ENCODE peak calls at places on chromosomes 16 and 17, in nine cellular contexts. G is neural progenitor cell, B is HCT116, V is A673, Y is GM23248, D is SK-N-MC, Z is H1, J is fibroblast of lung, K is GM23338. Q is an unnamed sample.

GRCh38 chr17:62756198-62756597 is 51.9 kb downstream of the MARCHF10 start:
- DNase-seq in Z (no peak), V (no peak), K (no peak), G (no peak), J (no peak), Y (no peak), D (no peak), B (no peak), Q (no peak)

GRCh38 chr16:88633684-88634140 is 4.7 kb upstream of the IL17C start:
- DNase-seq in G (peak), B (no peak), Z (no peak), Y (peak), J (no peak), D (no peak), K (peak), V (no peak), Q (peak)

GRCh38 chr16:7597677-7598076 is 265.0 kb downstream of the RBFOX1 start:
- DNase-seq in Y (no peak), G (no peak), Z (no peak), K (no peak), J (peak), D (no peak), V (no peak), B (no peak), Q (no peak)

GRCh38 chr16:85309656-85310587 is 197.7 kb upstream of the CIBAR2 start:
- DNase-seq in Z (no peak), G (peak), D (no peak), Y (no peak), B (no peak), J (no peak), K (peak), V (peak), Q (no peak)

GRCh38 chr16:57736419-57737281 is 1.1 kb downstream of the KATNB1 start:
- DNase-seq in D (no peak), G (peak), Z (no peak), Y (peak), V (peak), J (peak), B (no peak), K (peak), Q (peak)

GRCh38 chr17:16150251-16150859 is 65.0 kb downstream of the NCOR1 start:
- DNase-seq in G (no peak), Y (peak), J (peak), K (no peak), D (no peak), Z (no peak), B (peak), V (no peak), Q (no peak)

GRCh38 chr16:64711026-64711425 is 410.8 kb downstream of the CDH11 start:
- DNase-seq in V (no peak), D (no peak), G (no peak), Y (peak), K (no peak), B (no peak), J (peak), Z (no peak), Q (no peak)

GRCh38 chr16:86942469-86943175 is 364.3 kb downstream of the FOXL1 start:
- DNase-seq in G (no peak), D (no peak), V (no peak), B (no peak), J (peak), Y (peak), Z (no peak), K (no peak), Q (no peak)

GRCh38 chr17:60496051-60496450 is 30.0 kb downstream of the APPBP2 start:
- DNase-seq in V (no peak), Z (no peak), G (no peak), D (no peak), J (no peak), Y (peak), B (no peak), K (no peak), Q (no peak)

GRCh38 chr17:14843086-14843795 is 421.9 kb downstream of the PMP22 start:
- DNase-seq in K (no peak), D (no peak), J (no peak), Z (no peak), B (no peak), Y (no peak), G (no peak), V (no peak), Q (no peak)

GRCh38 chr17:60602871-60603270 is 2.9 kb downstream of the PPM1D start:
- DNase-seq in B (no peak), Y (peak), G (no peak), D (no peak), Z (no peak), J (no peak), V (no peak), K (no peak), Q (no peak)

GRCh38 chr16:10828851-10829331 is 10.3 kb upstream of the TVP23A start:
- DNase-seq in D (no peak), K (peak), V (no peak), B (no peak), Y (peak), Z (no peak), J (peak), G (no peak), Q (no peak)

GRCh38 chr16:88922114-88922825 is 54.7 kb downstream of the CBFA2T3 start:
- DNase-seq in G (peak), Y (peak), K (peak), J (peak), V (peak), D (no peak), Z (no peak), B (no peak), Q (no peak)

GRCh38 chr16:87332150-87332549 is 15.0 kb upstream of the C16orf95 start:
- DNase-seq in Z (no peak), B (no peak), D (no peak), K (no peak), Y (peak), G (no peak), V (no peak), J (peak), Q (no peak)

GRCh38 chr17:62724398-62725146 is 83.5 kb downstream of the MARCHF10 start:
- DNase-seq in D (no peak), J (no peak), G (no peak), K (no peak), B (no peak), Z (no peak), V (no peak), Y (peak), Q (peak)

GRCh38 chr16:81266680-81267095 is 28.2 kb downstream of the BCO1 start:
- DNase-seq in Z (no peak), J (peak), G (no peak), D (no peak), B (no peak), Y (no peak), K (no peak), V (no peak), Q (peak)

GRCh38 chr17:77038860-77039555 is 101.8 kb upstream of the SEC14L1 start:
- DNase-seq in D (no peak), G (no peak), K (no peak), Z (no peak), Y (no peak), J (no peak), V (no peak), B (no peak), Q (no peak)

GRCh38 chr17:19648475-19649406 is at the start of gene ALDH3A2:
- DNase-seq in G (peak), Z (peak), J (peak), K (peak), D (no peak), V (peak), B (peak), Y (peak), Q (peak)

GRCh38 chr16:4323845-4324478 is 8.1 kb downstream of the GLIS2 start:
- DNase-seq in G (peak), K (peak), Y (peak), B (no peak), Z (no peak), D (no peak), V (peak), J (peak), Q (no peak)

GRCh38 chr16:67298277-67298676 is 18.9 kb downstream of the PLEKHG4 start:
- DNase-seq in Z (no peak), V (no peak), K (no peak), D (no peak), J (no peak), B (no peak), G (no peak), Y (no peak), Q (no peak)

GRCh38 chr16:12539185-12539929 is 264.3 kb downstream of the CPPED1 start:
- DNase-seq in K (no peak), J (peak), B (no peak), G (no peak), Z (no peak), Y (peak), V (peak), D (no peak), Q (no peak)

GRCh38 chr17:4948997-4949320 is 629 bp upstream of the PFN1 start:
- DNase-seq in Y (peak), G (peak), B (peak), V (peak), J (peak), D (no peak), Z (no peak), K (peak), Q (peak)

GRCh38 chr17:17711708-17712141 is 30.5 kb downstream of the RAI1 start:
- DNase-seq in D (no peak), B (no peak), J (peak), K (peak), Z (no peak), Y (no peak), G (peak), V (no peak), Q (no peak)

GRCh38 chr16:70720431-70721201 is 34.8 kb upstream of the MTSS2 start:
- DNase-seq in K (no peak), B (no peak), Y (peak), V (no peak), J (no peak), G (no peak), D (no peak), Z (no peak), Q (no peak)

GRCh38 chr17:56832446-56832845 is 1.3 kb downstream of the C17orf67 start:
- DNase-seq in Y (peak), J (no peak), D (no peak), Z (no peak), V (no peak), B (no peak), G (no peak), K (peak), Q (no peak)

GRCh38 chr17:57067162-57067561 is 17.9 kb upstream of the AKAP1 start:
- DNase-seq in Z (no peak), D (no peak), J (no peak), B (no peak), V (no peak), G (no peak), K (no peak), Y (no peak), Q (no peak)

GRCh38 chr16:77789085-77789611 is 784 bp downstream of the VAT1L start:
- DNase-seq in D (no peak), G (peak), Y (peak), V (no peak), B (no peak), Z (no peak), J (no peak), K (peak), Q (no peak)

GRCh38 chr16:81526199-81526598 is 81.6 kb downstream of the CMIP start:
- DNase-seq in Z (no peak), V (no peak), G (no peak), Y (peak), J (peak), B (no peak), K (no peak), D (no peak), Q (no peak)

GRCh38 chr16:10562361-10562899 is 18.0 kb downstream of the EMP2 start:
- DNase-seq in J (no peak), B (no peak), V (no peak), D (no peak), K (no peak), Y (no peak), Z (no peak), G (no peak), Q (no peak)

GRCh38 chr17:8466466-8466865 is 30.8 kb downstream of the NDEL1 start:
- DNase-seq in K (no peak), B (no peak), Y (peak), Z (no peak), D (no peak), V (no peak), J (peak), G (no peak), Q (no peak)

GRCh38 chr16:24011237-24011636 is 175.5 kb downstream of the PRKCB start:
- DNase-seq in J (no peak), Z (no peak), B (no peak), K (no peak), V (no peak), D (no peak), Y (no peak), G (no peak), Q (no peak)

GRCh38 chr17:80959330-80960036 is 32.2 kb upstream of the CHMP6 start:
- DNase-seq in B (no peak), J (peak), Y (peak), G (no peak), Z (no peak), D (no peak), K (no peak), V (no peak), Q (no peak)

GRCh38 chr17:39598635-39599005 is 9.1 kb downstream of the NEUROD2 start:
- DNase-seq in Z (no peak), D (no peak), B (no peak), Y (no peak), K (no peak), G (no peak), V (no peak), J (no peak), Q (no peak)

GRCh38 chr17:39601010-39601597 is 6.6 kb downstream of the NEUROD2 start:
- DNase-seq in J (no peak), B (no peak), V (no peak), Z (no peak), D (no peak), Y (no peak), G (no peak), K (peak), Q (no peak)

GRCh38 chr17:39600469-39601009 is 7.2 kb downstream of the NEUROD2 start:
- DNase-seq in Y (no peak), V (no peak), G (no peak), B (no peak), Z (no peak), D (no peak), K (no peak), J (no peak), Q (no peak)

GRCh38 chr17:39599006-39599664 is 8.6 kb downstream of the NEUROD2 start:
- DNase-seq in G (peak), Z (no peak), B (no peak), V (no peak), Y (no peak), K (peak), D (no peak), J (no peak), Q (no peak)

DNA sequence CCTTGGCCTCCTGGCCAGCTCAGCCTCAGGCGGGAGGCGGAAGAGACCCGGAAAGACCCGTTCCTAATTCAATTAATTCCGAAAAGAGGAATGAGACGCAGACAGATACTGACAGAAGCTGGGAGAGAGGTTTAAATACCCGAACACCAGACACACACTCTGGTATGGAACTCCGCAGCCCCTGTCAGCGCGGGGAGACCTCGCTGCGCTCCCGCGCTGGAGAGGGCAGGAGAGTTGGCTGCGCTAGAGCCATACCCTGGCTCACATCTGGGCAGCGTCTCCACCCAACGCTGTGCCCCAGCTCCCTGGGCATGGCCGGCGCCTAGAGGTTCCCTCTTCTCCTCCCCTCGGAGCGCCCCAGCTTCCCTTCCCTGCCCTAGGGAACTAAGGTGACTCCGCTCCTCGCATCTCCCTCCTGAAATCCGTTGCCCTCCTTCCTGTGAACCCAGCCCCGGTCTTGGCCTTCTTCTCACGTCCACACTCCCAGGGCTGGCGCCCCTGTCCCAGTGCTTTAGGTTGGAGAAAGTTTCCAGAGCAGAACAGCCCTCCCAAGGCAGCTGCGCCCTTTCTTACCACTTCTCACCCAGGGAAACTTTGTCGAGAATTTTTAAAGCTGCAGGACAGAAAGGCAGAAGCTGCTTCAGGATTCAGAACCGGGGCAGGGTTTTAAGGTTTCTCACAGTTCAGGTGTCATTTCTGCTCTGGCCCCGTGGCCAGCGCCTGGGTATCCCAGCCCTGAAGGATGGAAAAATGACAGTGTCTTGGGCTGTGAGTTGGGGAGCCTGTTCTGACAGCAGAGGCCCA is 7.9 kb downstream of the NEUROD2 start:
- DNase-seq in J (no peak), Z (no peak), V (no peak), G (no peak), B (no peak), K (peak), D (no peak), Y (no peak), Q (no peak)
- TF ChIP-seq EZH2 in J (no peak), Z (peak), V (peak), G (peak), B (no peak), K (peak), D (no peak), Y (no peak), Q (no peak)

GRCh38 chr17:37744961-37745800 is at the start of gene HNF1B:
- DNase-seq in V (no peak), Z (no peak), G (peak), D (no peak), J (no peak), Y (no peak), B (no peak), K (peak), Q (peak)
- TF ChIP-seq EZH2 in V (no peak), Z (no peak), G (no peak), D (no peak), J (no peak), Y (peak), B (no peak), K (peak), Q (no peak)

DNA sequence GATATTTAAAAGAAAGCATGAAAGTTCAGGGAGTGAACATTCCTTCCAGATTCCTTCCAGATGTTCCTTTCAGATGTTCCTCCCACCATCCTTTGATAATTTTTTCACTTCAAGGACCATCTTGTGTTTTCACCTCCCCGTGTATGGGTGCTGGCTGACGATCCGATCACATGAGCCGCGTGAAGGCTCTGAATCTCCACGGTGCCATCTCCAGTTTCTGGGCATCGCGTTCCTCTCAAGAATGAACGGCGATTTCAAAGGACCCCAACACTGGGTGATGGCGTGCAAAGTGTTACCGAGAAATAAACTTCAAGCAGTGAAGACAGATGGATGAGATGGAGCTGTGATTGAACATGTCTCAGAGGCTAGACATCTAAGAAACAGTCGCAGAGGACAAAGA is 245.3 kb downstream of the GSG1L start:
- DNase-seq in D (no peak), V (no peak), B (no peak), K (no peak), G (no peak), Z (no peak), J (no peak), Y (no peak), Q (no peak)
- TF ChIP-seq EZH2 in D (peak), V (no peak), B (no peak), K (no peak), G (no peak), Z (no peak), J (no peak), Y (no peak), Q (no peak)

GRCh38 chr17:75755205-75755901 is 9.6 kb downstream of the GALK1 start:
- DNase-seq in Y (no peak), G (no peak), V (no peak), D (no peak), J (no peak), B (no peak), K (no peak), Z (no peak), Q (no peak)

GRCh38 chr17:75754378-75755204 is 10.4 kb downstream of the GALK1 start:
- DNase-seq in D (no peak), Z (no peak), G (no peak), J (no peak), Y (no peak), B (no peak), K (no peak), V (no peak), Q (no peak)

GRCh38 chr17:75757086-75757681 is 7.8 kb downstream of the GALK1 start:
- DNase-seq in D (no peak), Z (no peak), K (no peak), J (no peak), Y (no peak), G (no peak), B (no peak), V (no peak), Q (no peak)

GRCh38 chr17:75756451-75757085 is 8.4 kb downstream of the GALK1 start:
- DNase-seq in D (no peak), Z (no peak), G (no peak), V (no peak), J (no peak), K (no peak), B (no peak), Y (no peak), Q (no peak)

GRCh38 chr17:75755990-75756389 is 9.0 kb downstream of the GALK1 start:
- DNase-seq in G (no peak), B (no peak), V (no peak), K (no peak), Z (no peak), J (no peak), Y (no peak), D (no peak), Q (no peak)
- TF ChIP-seq EZH2 in G (no peak), B (no peak), V (no peak), K (no peak), Z (no peak), J (no peak), Y (no peak), D (no peak), Q (no peak)

GRCh38 chr16:56637814-56638750 is at the start of gene MT1A:
- DNase-seq in Y (peak), Z (no peak), V (no peak), D (no peak), J (peak), G (peak), K (peak), B (no peak), Q (no peak)
- TF ChIP-seq EZH2 in Y (no peak), Z (peak), V (peak), D (no peak), J (no peak), G (peak), K (peak), B (no peak), Q (no peak)